ENCODE peak calls at places on chromosomes 4 and X, in nine cellular contexts. F is left ventricle myocardium inferior, H is ovary, Q is transverse colon, V is right atrium auricular region, M is fibroblast of lung, E is colonic mucosa, W is uterus, N is lower lobe of right lung. O is an unnamed sample. For H3K4me1, the result is how much of the 10 kb centered on the place peaks cover.

GRCh38 chr4:176377705-176378302 is 58.0 kb downstream of the SPCS3 start:
- DNase-seq in F (no peak), H (no peak), Q (no peak), V (no peak), M (peak), E (no peak), W (no peak), N (no peak), O (no peak)

GRCh38 chr4:98643760-98644159 is 14.7 kb downstream of the TSPAN5 start:
- DNase-seq in F (no peak), H (no peak), Q (no peak), V (no peak), M (no peak), E (no peak), W (no peak), N (no peak), O (no peak)

GRCh38 chr4:41145571-41146078 is 68.7 kb downstream of the APBB2 start:
- DNase-seq in F (no peak), H (no peak), Q (no peak), V (no peak), M (peak), E (no peak), W (no peak), N (no peak), O (no peak)

GRCh38 chr4:176236909-176237308 is 32.1 kb downstream of the ASB5 start:
- DNase-seq in F (no peak), H (no peak), Q (no peak), V (no peak), M (peak), E (no peak), W (no peak), N (no peak), O (no peak)

GRCh38 chr4:146243141-146243882 is 29.0 kb downstream of the REELD1 start:
- DNase-seq in F (peak), H (no peak), Q (no peak), V (no peak), M (no peak), E (no peak), W (no peak), N (peak), O (no peak)

GRCh38 chrX:3244203-3244743 is 102.2 kb downstream of the MXRA5 start:
- DNase-seq in F (no peak), H (no peak), Q (no peak), V (no peak), M (peak), E (no peak), W (no peak), N (no peak), O (no peak)

GRCh38 chr4:53478671-53479456 is 101.4 kb downstream of the FIP1L1 start:
- DNase-seq in F (no peak), H (no peak), Q (no peak), V (no peak), M (peak), E (no peak), W (no peak), N (no peak), O (no peak)

GRCh38 chr4:16079046-16079445 is 4.8 kb downstream of the PROM1 start:
- DNase-seq in F (no peak), H (no peak), Q (no peak), V (no peak), M (no peak), E (no peak), W (no peak), N (no peak), O (no peak)

GRCh38 chr4:100497729-100498250 is 20.0 kb downstream of the EMCN start:
- DNase-seq in F (no peak), H (no peak), Q (no peak), V (no peak), M (peak), E (no peak), W (no peak), N (no peak), O (no peak)

GRCh38 chr4:47907247-47907646 is 7.1 kb downstream of the NFXL1 start:
- DNase-seq in F (no peak), H (no peak), Q (no peak), V (no peak), M (no peak), E (no peak), W (no peak), N (no peak), O (no peak)

GRCh38 chr4:140220053-140220452 is 66.1 kb upstream of the MAML3 start:
- DNase-seq in F (no peak), H (no peak), Q (no peak), V (no peak), M (no peak), E (no peak), W (no peak), N (no peak), O (no peak)

GRCh38 chr4:156705291-156705690 is 266.3 kb downstream of the PDGFC start:
- DNase-seq in F (no peak), H (no peak), Q (no peak), V (no peak), M (peak), E (no peak), W (no peak), N (no peak), O (no peak)

GRCh38 chrX:39904816-39905474 is 192.8 kb downstream of the BCOR start:
- DNase-seq in F (no peak), H (no peak), Q (no peak), V (no peak), M (no peak), E (no peak), W (no peak), N (no peak), O (no peak)

GRCh38 chrX:70979136-70979762 is 48.4 kb upstream of the SLC7A3 start:
- DNase-seq in F (no peak), H (no peak), Q (no peak), V (no peak), M (peak), E (no peak), W (no peak), N (no peak), O (no peak)

GRCh38 chr4:174105202-174105601 is 178.3 kb downstream of the FBXO8 start:
- DNase-seq in F (no peak), H (no peak), Q (no peak), V (no peak), M (no peak), E (no peak), W (no peak), N (no peak), O (no peak)

GRCh38 chr4:138242076-138242829 is at the start of gene SLC7A11:
- DNase-seq in F (no peak), H (peak), Q (peak), V (no peak), M (peak), E (peak), W (peak), N (peak), O (no peak)

GRCh38 chr4:79065262-79065661 is 126.0 kb upstream of the PAQR3 start:
- DNase-seq in F (no peak), H (no peak), Q (no peak), V (no peak), M (no peak), E (no peak), W (no peak), N (no peak), O (no peak)

GRCh38 chr4:122912810-122913575 is 9.4 kb downstream of the NUDT6 start:
- DNase-seq in F (no peak), H (no peak), Q (no peak), V (no peak), M (no peak), E (no peak), W (no peak), N (no peak), O (no peak)

GRCh38 chr4:26020083-26020668 is 106.2 kb downstream of the SMIM20 start:
- DNase-seq in F (no peak), H (no peak), Q (no peak), V (no peak), M (peak), E (no peak), W (no peak), N (no peak), O (no peak)

GRCh38 chrX:10450959-10451355 is 169.4 kb downstream of the MID1 start:
- DNase-seq in F (no peak), H (no peak), Q (no peak), V (no peak), M (no peak), E (no peak), W (no peak), N (no peak), O (no peak)

GRCh38 chr4:102196221-102196620 is 149.1 kb downstream of the SLC39A8 start:
- DNase-seq in F (no peak), H (no peak), Q (no peak), V (no peak), M (no peak), E (no peak), W (no peak), N (no peak), O (no peak)

GRCh38 chr4:155442267-155443105 is 65.7 kb upstream of the MAP9 start:
- DNase-seq in F (peak), H (peak), Q (peak), V (peak), M (peak), E (peak), W (peak), N (peak), O (peak)

GRCh38 chr4:74056858-74057562 is 18.5 kb upstream of the CXCL3 start:
- DNase-seq in F (no peak), H (no peak), Q (no peak), V (no peak), M (peak), E (no peak), W (no peak), N (no peak), O (no peak)

GRCh38 chr4:103137446-103137827 is 37.8 kb upstream of the BDH2 start:
- DNase-seq in F (no peak), H (no peak), Q (no peak), V (no peak), M (no peak), E (no peak), W (no peak), N (no peak), O (no peak)

GRCh38 chrX:86133761-86134160 is 14.5 kb upstream of the DACH2 start:
- DNase-seq in F (no peak), H (no peak), Q (no peak), V (no peak), M (peak), E (no peak), W (no peak), N (no peak), O (no peak)

GRCh38 chrX:124358796-124359386 is 12.5 kb downstream of the SH2D1A start:
- DNase-seq in F (no peak), H (no peak), Q (no peak), V (no peak), M (no peak), E (no peak), W (no peak), N (no peak), O (no peak)

GRCh38 chr4:11743236-11743635 is 314.5 kb upstream of the HS3ST1 start:
- DNase-seq in F (no peak), H (no peak), Q (no peak), V (no peak), M (peak), E (no peak), W (no peak), N (no peak), O (no peak)

GRCh38 chrX:21493226-21493850 is 119.1 kb downstream of the CNKSR2 start:
- DNase-seq in F (no peak), H (no peak), Q (no peak), V (no peak), M (peak), E (no peak), W (no peak), N (no peak), O (no peak)

GRCh38 chrX:36856849-36857248 is 151.3 kb upstream of the FAM47C start:
- DNase-seq in F (no peak), H (no peak), Q (no peak), V (no peak), M (peak), E (no peak), W (no peak), N (no peak), O (no peak)

GRCh38 chr4:81676552-81676951 is 204.8 kb upstream of the RASGEF1B start:
- DNase-seq in F (no peak), H (peak), Q (no peak), V (no peak), M (peak), E (peak), W (peak), N (no peak), O (no peak)

GRCh38 chr4:154073107-154073817 is 284.4 kb upstream of the SFRP2 start:
- DNase-seq in F (no peak), H (no peak), Q (no peak), V (no peak), M (peak), E (no peak), W (no peak), N (no peak), O (no peak)

GRCh38 chrX:1661048-1661921 is 46.4 kb downstream of the ASMT start:
- DNase-seq in F (peak), H (no peak), Q (peak), V (no peak), M (no peak), E (peak), W (peak), N (peak), O (peak)

GRCh38 chr4:3124070-3124767 is 49.7 kb downstream of the HTT start:
- DNase-seq in F (no peak), H (no peak), Q (no peak), V (no peak), M (peak), E (no peak), W (no peak), N (no peak), O (no peak)

GRCh38 chr4:5157721-5158390 is 106.6 kb downstream of the STK32B start:
- DNase-seq in F (no peak), H (no peak), Q (no peak), V (no peak), M (no peak), E (no peak), W (no peak), N (no peak), O (no peak)

GRCh38 chr4:154877110-154877760 is 96.2 kb downstream of the RBM46 start:
- DNase-seq in F (no peak), H (no peak), Q (no peak), V (no peak), M (peak), E (no peak), W (no peak), N (no peak), O (no peak)

GRCh38 chr4:152090543-152090942 is 329.7 kb upstream of the GATB start:
- DNase-seq in F (peak), H (no peak), Q (no peak), V (no peak), M (peak), E (no peak), W (no peak), N (no peak), O (no peak)
- H3K4me1 ChIP-seq in F (under half), H (under half), Q (under half), V (under half), M (under half), E (under half), W (under half), N (under half), O (under half)

GRCh38 chrX:136205882-136206281 is 45.3 kb downstream of the MAP7D3 start:
- DNase-seq in F (no peak), H (no peak), Q (no peak), V (no peak), M (no peak), E (no peak), W (no peak), N (no peak), O (no peak)

GRCh38 chrX:136202889-136203288 is 48.3 kb downstream of the MAP7D3 start:
- DNase-seq in F (no peak), H (no peak), Q (no peak), V (no peak), M (peak), E (no peak), W (no peak), N (no peak), O (no peak)

GRCh38 chrX:136203438-136203837 is 47.8 kb downstream of the MAP7D3 start:
- DNase-seq in F (no peak), H (no peak), Q (no peak), V (no peak), M (no peak), E (no peak), W (no peak), N (no peak), O (no peak)

GRCh38 chrX:136206916-136207315 is 44.3 kb downstream of the MAP7D3 start:
- DNase-seq in F (no peak), H (no peak), Q (no peak), V (no peak), M (no peak), E (no peak), W (no peak), N (no peak), O (no peak)

DNA sequence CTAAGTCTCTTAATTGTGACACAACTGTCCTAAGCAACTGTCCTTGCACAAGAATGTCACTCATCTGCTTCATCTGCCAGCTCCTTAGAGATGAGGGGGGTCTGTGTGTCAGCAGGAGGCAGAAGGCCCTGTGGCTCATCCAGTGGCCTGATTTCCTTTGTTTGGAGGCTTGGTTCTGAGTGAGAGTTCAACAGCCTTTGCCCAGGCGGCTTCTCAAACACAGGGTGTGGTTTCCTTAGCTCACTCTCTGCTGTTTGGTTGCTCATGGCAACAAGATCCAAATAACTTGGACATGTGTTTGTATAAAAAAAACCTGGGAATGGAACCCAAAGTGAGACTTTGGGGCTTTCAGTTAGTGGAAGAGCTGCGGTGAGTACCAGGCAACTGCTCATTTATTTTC is 46.6 kb downstream of the MAP7D3 start:
- DNase-seq in F (no peak), H (peak), Q (peak), V (peak), M (peak), E (peak), W (no peak), N (peak), O (no peak)
- H3K4me1 ChIP-seq in F (half or more), H (under half), Q (under half), V (under half), M (under half), E (under half), W (under half), N (under half), O (under half)

GRCh38 chr4:76997454-76997853 is 47.9 kb downstream of the SEPTIN11 start:
- DNase-seq in F (no peak), H (no peak), Q (no peak), V (no peak), M (no peak), E (no peak), W (no peak), N (no peak), O (no peak)
- H3K4me1 ChIP-seq in F (under half), H (under half), Q (under half), V (under half), M (under half), E (under half), W (under half), N (under half), O (under half)

GRCh38 chr4:8207314-8207713 is 8.2 kb downstream of the SH3TC1 start:
- DNase-seq in F (no peak), H (no peak), Q (no peak), V (no peak), M (no peak), E (no peak), W (no peak), N (no peak), O (no peak)
- H3K4me1 ChIP-seq in F (under half), H (under half), Q (under half), V (under half), M (under half), E (under half), W (under half), N (under half), O (under half)

O was measured in effector memory CD4-positive, alpha-beta T cell.